ENCODE peak calls at places on chromosomes 5 and 9, in eight cellular contexts. P is sigmoid colon, F is H1, K is HepG2, T is transverse colon, I is stomach, X is endothelial cell of umbilical vein, C is K562. H is an unnamed sample.

GRCh38 chr9:125759812-125760134 is 12.6 kb downstream of the PBX3 start:
- DNase-seq in P (no peak), F (no peak), K (no peak), T (no peak), I (no peak), X (peak), C (no peak), H (no peak)

GRCh38 chr5:103057208-103058130 is 62.5 kb downstream of the GIN1 start:
- DNase-seq in P (no peak), F (no peak), K (no peak), T (no peak), I (no peak), X (no peak), C (no peak), H (no peak)

GRCh38 chr5:92309336-92309991 is 926.3 kb upstream of the ARRDC3 start:
- DNase-seq in P (no peak), F (no peak), K (peak), T (no peak), I (no peak), X (peak), C (no peak), H (no peak)

GRCh38 chr5:149475777-149476176 is 75.5 kb downstream of the CSNK1A1 start:
- DNase-seq in P (no peak), F (no peak), K (no peak), T (no peak), I (no peak), X (no peak), C (no peak), H (no peak)

GRCh38 chr5:134224905-134225779 is 731 bp downstream of the PPP2CA start:
- DNase-seq in P (peak), F (peak), K (peak), T (peak), I (peak), X (peak), C (peak), H (peak)

GRCh38 chr5:14405267-14405666 is 176.3 kb upstream of the OTULINL start:
- DNase-seq in P (no peak), F (no peak), K (no peak), T (no peak), I (no peak), X (no peak), C (peak), H (no peak)

GRCh38 chr9:130372057-130372456 is 72.7 kb upstream of the ASS1 start:
- DNase-seq in P (no peak), F (no peak), K (no peak), T (no peak), I (no peak), X (no peak), C (no peak), H (no peak)

GRCh38 chr9:1198085-1198484 is 147.9 kb downstream of the DMRT2 start:
- DNase-seq in P (no peak), F (no peak), K (no peak), T (no peak), I (no peak), X (no peak), C (no peak), H (no peak)

GRCh38 chr9:126123927-126124326 is 202.7 kb upstream of the MVB12B start:
- DNase-seq in P (no peak), F (peak), K (no peak), T (no peak), I (no peak), X (no peak), C (no peak), H (no peak)

GRCh38 chr5:149130121-149130931 is 11.0 kb upstream of the ABLIM3 start:
- DNase-seq in P (no peak), F (no peak), K (no peak), T (no peak), I (no peak), X (peak), C (no peak), H (no peak)

GRCh38 chr5:14920121-14920520 is 48.5 kb upstream of the ANKH start:
- DNase-seq in P (no peak), F (no peak), K (no peak), T (no peak), I (no peak), X (no peak), C (no peak), H (no peak)

GRCh38 chr5:6732634-6733410 is 19.6 kb downstream of the TENT4A start:
- DNase-seq in P (peak), F (no peak), K (no peak), T (no peak), I (no peak), X (peak), C (no peak), H (no peak)

GRCh38 chr5:105230516-105230915 is 1667.9 kb upstream of the NUDT12 start:
- DNase-seq in P (no peak), F (no peak), K (no peak), T (no peak), I (no peak), X (no peak), C (no peak), H (no peak)

GRCh38 chr9:98972641-98973545 is 29.2 kb downstream of the COL15A1 start:
- DNase-seq in P (no peak), F (no peak), K (no peak), T (no peak), I (no peak), X (no peak), C (no peak), H (no peak)

GRCh38 chr9:98974994-98975712 is 31.4 kb downstream of the COL15A1 start:
- DNase-seq in P (peak), F (peak), K (peak), T (peak), I (peak), X (peak), C (peak), H (peak)

GRCh38 chr9:98974106-98974505 is 30.4 kb downstream of the COL15A1 start:
- DNase-seq in P (no peak), F (no peak), K (no peak), T (no peak), I (no peak), X (no peak), C (no peak), H (no peak)

GRCh38 chr9:98974554-98974953 is 30.8 kb downstream of the COL15A1 start:
- DNase-seq in P (no peak), F (no peak), K (no peak), T (no peak), I (no peak), X (no peak), C (no peak), H (no peak)

GRCh38 chr9:98973546-98973921 is 29.8 kb downstream of the COL15A1 start:
- DNase-seq in P (peak), F (no peak), K (no peak), T (no peak), I (no peak), X (no peak), C (no peak), H (no peak)
- TF ChIP-seq POLR2AphosphoS5 in P (no peak), F (no peak), K (no peak), T (no peak), I (no peak), X (no peak), C (no peak), H (no peak)

GRCh38 chr5:143244000-143244736 is 159.3 kb downstream of the NR3C1 start:
- DNase-seq in P (peak), F (no peak), K (peak), T (peak), I (peak), X (peak), C (no peak), H (no peak)
- TF ChIP-seq POLR2AphosphoS5 in P (peak), F (no peak), K (no peak), T (peak), I (peak), X (peak), C (no peak), H (no peak)

GRCh38 chr9:37508834-37509206 is 23.1 kb downstream of the POLR1E start:
- DNase-seq in P (no peak), F (no peak), K (no peak), T (no peak), I (no peak), X (no peak), C (no peak), H (no peak)

GRCh38 chr9:37511006-37511714 is 25.4 kb downstream of the POLR1E start:
- DNase-seq in P (no peak), F (peak), K (peak), T (no peak), I (no peak), X (no peak), C (peak), H (no peak)

GRCh38 chr9:37507586-37508134 is 21.9 kb downstream of the POLR1E start:
- DNase-seq in P (no peak), F (no peak), K (no peak), T (no peak), I (no peak), X (no peak), C (no peak), H (no peak)

GRCh38 chr9:37509536-37509935 is 23.8 kb downstream of the POLR1E start:
- DNase-seq in P (no peak), F (no peak), K (no peak), T (no peak), I (no peak), X (no peak), C (no peak), H (no peak)

DNA sequence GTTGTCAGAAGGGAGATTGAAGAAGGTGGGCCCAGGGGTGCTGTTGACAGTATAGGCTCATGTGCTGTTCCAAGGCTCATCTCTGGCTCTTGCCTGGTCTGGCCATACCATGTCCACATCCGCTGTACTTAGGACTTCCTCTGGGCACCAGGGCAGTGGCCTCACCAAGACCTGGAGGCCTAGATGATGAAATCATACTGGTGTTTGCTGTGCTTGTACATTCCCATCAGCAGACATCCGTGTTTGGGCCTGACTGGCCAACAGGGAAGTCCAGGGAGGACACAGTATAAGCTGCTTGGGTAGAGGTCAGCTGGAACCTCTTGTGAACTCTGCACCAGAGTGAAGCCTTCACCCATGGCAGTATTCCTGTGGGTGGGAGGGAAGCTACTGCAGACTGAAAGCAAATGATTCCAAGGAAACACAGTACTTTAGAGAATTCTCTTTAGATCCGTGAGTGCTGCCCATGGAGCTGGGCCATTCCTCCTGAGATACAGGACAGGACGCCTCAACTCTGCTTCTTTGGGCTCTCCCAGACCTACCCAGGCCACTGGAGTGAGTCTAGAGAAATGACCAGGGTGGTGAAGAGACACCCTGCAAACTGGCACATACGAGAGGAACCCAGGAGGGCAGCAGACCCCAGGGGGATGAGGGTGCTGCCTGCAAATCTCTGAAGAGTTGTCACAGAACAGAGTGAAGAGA is 22.5 kb downstream of the POLR1E start:
- DNase-seq in P (no peak), F (no peak), K (peak), T (no peak), I (no peak), X (no peak), C (no peak), H (no peak)
- TF ChIP-seq POLR2AphosphoS5 in P (no peak), F (no peak), K (peak), T (no peak), I (no peak), X (no peak), C (no peak), H (peak)

GRCh38 chr5:56801256-56801655 is 14.1 kb upstream of the MAP3K1 start:
- DNase-seq in P (no peak), F (no peak), K (no peak), T (no peak), I (no peak), X (no peak), C (no peak), H (no peak)
- TF ChIP-seq POLR2AphosphoS5 in P (no peak), F (no peak), K (no peak), T (no peak), I (peak), X (no peak), C (no peak), H (no peak)

DNA sequence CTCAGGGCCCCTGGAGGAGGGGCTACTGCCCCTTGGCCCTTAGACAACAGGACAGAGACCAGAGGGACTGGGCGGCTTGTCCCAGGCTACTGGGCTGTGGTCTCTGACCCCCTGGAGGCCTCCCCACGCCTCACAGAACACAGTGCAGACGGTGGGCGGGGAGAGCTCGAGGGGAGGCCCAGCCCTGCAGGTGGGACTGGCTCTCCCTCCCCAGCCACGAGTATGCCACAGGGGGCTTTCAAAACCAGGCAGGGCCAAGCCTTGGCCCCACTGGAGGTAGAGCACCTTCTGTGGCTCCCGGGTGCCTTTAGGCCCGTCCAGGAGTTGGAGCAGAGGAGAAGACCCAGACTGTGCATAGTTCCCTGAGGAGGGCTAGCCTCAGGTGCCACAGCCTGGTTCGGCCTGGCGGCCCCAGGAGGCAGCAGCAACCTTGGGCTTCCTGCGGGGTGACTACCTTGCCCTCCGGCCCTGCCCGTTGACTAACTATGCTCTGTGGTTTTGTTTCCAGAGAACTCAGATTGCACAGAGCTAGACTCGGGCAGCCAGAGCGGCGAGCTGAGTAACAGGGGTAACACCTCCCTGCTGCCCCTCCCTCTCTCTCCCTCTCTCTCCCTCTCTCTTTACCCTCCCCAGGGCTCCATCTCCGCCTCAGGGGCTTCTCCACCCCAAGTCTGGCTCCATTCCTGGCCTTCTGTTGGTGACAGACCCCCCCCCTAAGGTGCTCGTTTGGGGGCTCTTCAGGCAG is 15.5 kb downstream of the CARD19 start:
- DNase-seq in P (peak), F (no peak), K (peak), T (no peak), I (no peak), X (no peak), C (no peak), H (no peak)
- TF ChIP-seq POLR2AphosphoS5 in P (no peak), F (no peak), K (no peak), T (no peak), I (no peak), X (no peak), C (no peak), H (no peak)

GRCh38 chr9:83281306-83282255 is 218.6 kb upstream of the RASEF start:
- DNase-seq in P (no peak), F (no peak), K (no peak), T (no peak), I (no peak), X (peak), C (no peak), H (no peak)
- TF ChIP-seq POLR2AphosphoS5 in P (no peak), F (no peak), K (no peak), T (no peak), I (no peak), X (no peak), C (no peak), H (no peak)

GRCh38 chr9:128271112-128271511 is 4.7 kb downstream of the GOLGA2 start:
- DNase-seq in P (no peak), F (no peak), K (no peak), T (no peak), I (peak), X (no peak), C (no peak), H (no peak)
- TF ChIP-seq POLR2AphosphoS5 in P (no peak), F (no peak), K (no peak), T (no peak), I (no peak), X (no peak), C (no peak), H (no peak)

H was measured in GM12891.